ENCODE peak calls at places on chromosomes 16 and 17, in nine cellular contexts. O is vagina; K is transverse colon; Q is uterus; C is PC-3; W is CD8-positive, alpha-beta T cell; A is A673; P is H9; I is pancreas. J is an unnamed sample. For H3K9me3, the result is how much of the 10 kb centered on the place peaks cover.

GRCh38 chr17:11874756-11875155 is 122.5 kb downstream of the ZNF18 start:
- DNase-seq in I (no peak), K (no peak), P (no peak), A (no peak), C (no peak), O (no peak), Q (no peak), W (no peak), J (no peak)

GRCh38 chr17:53631486-53631885 is 191.2 kb upstream of the KIF2B start:
- DNase-seq in O (no peak), C (no peak), P (no peak), K (no peak), A (no peak), Q (no peak), I (no peak), W (no peak), J (no peak)

GRCh38 chr16:9658157-9658556 is 524.1 kb downstream of the GRIN2A start:
- DNase-seq in O (no peak), W (no peak), I (no peak), P (no peak), Q (no peak), C (no peak), A (no peak), K (no peak), J (no peak)

GRCh38 chr16:29820271-29820701 is at the start of gene MVP:
- DNase-seq in A (peak), W (peak), O (no peak), C (peak), Q (peak), I (peak), K (peak), P (no peak), J (peak)

GRCh38 chr16:4293181-4293716 is 20.4 kb upstream of the TFAP4 start:
- DNase-seq in C (no peak), P (no peak), W (no peak), Q (no peak), A (no peak), K (no peak), O (no peak), I (no peak), J (no peak)

GRCh38 chr17:45428050-45428953 is 4.4 kb downstream of the ARHGAP27 start:
- DNase-seq in C (peak), Q (peak), O (no peak), I (peak), P (peak), A (peak), K (peak), W (peak), J (peak)

GRCh38 chr16:70695351-70696070 is 9.7 kb upstream of the MTSS2 start:
- DNase-seq in Q (no peak), P (no peak), O (no peak), A (no peak), K (peak), I (peak), C (peak), W (peak), J (peak)

GRCh38 chr16:8474576-8474975 is 115.7 kb downstream of the TMEM114 start:
- DNase-seq in K (no peak), Q (no peak), A (no peak), I (peak), W (no peak), C (no peak), P (no peak), O (no peak), J (no peak)

GRCh38 chr17:9121186-9121820 is 100.0 kb downstream of the NTN1 start:
- DNase-seq in Q (peak), W (no peak), O (no peak), I (no peak), K (no peak), P (no peak), A (no peak), C (no peak), J (peak)

GRCh38 chr17:9124554-9124935 is 103.2 kb downstream of the NTN1 start:
- DNase-seq in Q (no peak), A (no peak), C (no peak), K (no peak), W (no peak), P (no peak), O (no peak), I (no peak), J (peak)

GRCh38 chr17:9123594-9124553 is 102.6 kb downstream of the NTN1 start:
- DNase-seq in C (no peak), A (no peak), Q (no peak), W (no peak), O (no peak), P (no peak), K (no peak), I (no peak), J (peak)

GRCh38 chr17:9116861-9117568 is 95.7 kb downstream of the NTN1 start:
- DNase-seq in I (no peak), W (no peak), O (no peak), P (no peak), K (no peak), A (no peak), C (no peak), Q (no peak), J (peak)

DNA sequence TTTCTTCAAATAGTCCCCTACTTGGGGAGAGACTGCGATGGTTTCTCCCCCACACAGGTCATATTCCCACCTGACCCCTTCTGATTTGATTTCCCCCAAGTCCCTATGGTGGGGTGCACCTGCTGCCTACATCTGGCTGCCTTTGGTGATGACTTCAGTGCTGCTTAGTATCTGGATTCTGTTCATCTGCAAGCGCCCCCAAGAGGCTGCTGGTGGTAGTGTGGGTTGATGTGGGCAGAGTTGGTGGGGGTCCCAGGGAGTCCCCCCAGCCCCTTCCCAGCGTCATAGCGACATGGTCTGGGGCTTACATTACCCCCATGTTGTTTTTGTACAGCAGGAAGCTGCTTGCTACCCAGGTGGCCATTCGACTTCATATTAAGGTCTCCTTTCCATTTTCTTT is 99.2 kb downstream of the NTN1 start:
- DNase-seq in O (no peak), I (no peak), P (peak), Q (no peak), K (no peak), W (no peak), A (no peak), C (no peak), J (peak)
- TF ChIP-seq CTCF in O (no peak), I (no peak), P (peak), Q (peak), K (no peak), W (no peak), A (peak), C (peak), J (peak)

DNA sequence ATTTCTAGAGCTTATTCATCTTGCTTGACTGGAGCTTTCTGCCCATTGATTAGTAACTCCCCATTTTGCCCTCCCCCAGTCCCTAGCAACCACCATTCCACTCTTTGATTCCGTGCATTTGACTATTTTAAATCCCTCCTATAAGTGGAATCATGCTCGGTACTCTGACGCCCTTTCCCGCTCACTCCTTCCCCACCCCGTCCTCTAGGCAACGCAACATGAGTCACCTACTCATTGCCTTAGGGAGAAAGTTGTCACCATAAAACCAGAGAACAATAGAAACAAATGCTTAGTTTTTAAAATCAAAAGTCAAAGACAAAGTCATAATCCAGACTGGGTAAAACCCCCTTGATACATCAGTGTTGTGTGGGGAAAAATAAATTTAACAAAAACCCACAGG is 45.5 kb upstream of the RBBP6 start:
- DNase-seq in I (no peak), C (peak), A (peak), Q (no peak), O (no peak), W (no peak), K (no peak), P (no peak), J (peak)
- H3K27ac ChIP-seq in I (no peak), C (no peak), A (no peak), Q (no peak), O (no peak), W (no peak), K (no peak), P (no peak), J (no peak)

DNA sequence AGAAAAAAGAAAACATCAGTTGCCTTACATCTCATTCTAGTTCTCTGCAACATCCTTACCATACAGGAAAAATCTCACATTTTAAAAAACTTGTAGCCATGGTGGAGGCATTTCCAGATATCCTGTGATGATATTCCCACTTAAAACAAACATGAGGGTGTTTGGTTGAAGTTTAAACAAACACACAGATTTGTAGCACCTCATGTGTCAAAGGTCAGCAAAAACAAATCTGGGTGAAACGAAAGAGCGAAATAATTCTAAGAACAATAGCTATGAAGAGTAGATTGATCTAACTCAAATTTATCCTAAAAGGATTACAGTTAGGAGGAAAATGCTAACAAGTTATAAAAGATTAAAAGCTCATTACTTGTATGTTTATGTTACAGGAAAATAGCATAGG is 83.1 kb upstream of the IRX5 start:
- DNase-seq in A (no peak), K (no peak), C (no peak), P (no peak), Q (no peak), W (no peak), I (no peak), O (no peak), J (no peak)
- H3K9me3 ChIP-seq in A (under half), K (under half), C (under half), P (under half), Q (under half), W (under half), I (under half), O (under half), J (under half)

GRCh38 chr17:31452561-31453110 is 61.2 kb downstream of the RAB11FIP4 start:
- DNase-seq in Q (no peak), O (no peak), P (no peak), A (no peak), W (no peak), K (no peak), C (no peak), I (no peak), J (no peak)
- TF ChIP-seq CTCF in Q (no peak), O (no peak), P (no peak), A (no peak), W (no peak), K (no peak), C (no peak), I (no peak), J (no peak)

GRCh38 chr17:77373298-77374169 is 232.8 kb downstream of the SEC14L1 start:
- DNase-seq in O (no peak), W (no peak), A (peak), Q (peak), K (peak), I (peak), C (no peak), P (peak), J (peak)
- H3K27ac ChIP-seq in O (peak), W (peak), A (peak), Q (peak), K (peak), I (peak), C (no peak), P (no peak), J (peak)

DNA sequence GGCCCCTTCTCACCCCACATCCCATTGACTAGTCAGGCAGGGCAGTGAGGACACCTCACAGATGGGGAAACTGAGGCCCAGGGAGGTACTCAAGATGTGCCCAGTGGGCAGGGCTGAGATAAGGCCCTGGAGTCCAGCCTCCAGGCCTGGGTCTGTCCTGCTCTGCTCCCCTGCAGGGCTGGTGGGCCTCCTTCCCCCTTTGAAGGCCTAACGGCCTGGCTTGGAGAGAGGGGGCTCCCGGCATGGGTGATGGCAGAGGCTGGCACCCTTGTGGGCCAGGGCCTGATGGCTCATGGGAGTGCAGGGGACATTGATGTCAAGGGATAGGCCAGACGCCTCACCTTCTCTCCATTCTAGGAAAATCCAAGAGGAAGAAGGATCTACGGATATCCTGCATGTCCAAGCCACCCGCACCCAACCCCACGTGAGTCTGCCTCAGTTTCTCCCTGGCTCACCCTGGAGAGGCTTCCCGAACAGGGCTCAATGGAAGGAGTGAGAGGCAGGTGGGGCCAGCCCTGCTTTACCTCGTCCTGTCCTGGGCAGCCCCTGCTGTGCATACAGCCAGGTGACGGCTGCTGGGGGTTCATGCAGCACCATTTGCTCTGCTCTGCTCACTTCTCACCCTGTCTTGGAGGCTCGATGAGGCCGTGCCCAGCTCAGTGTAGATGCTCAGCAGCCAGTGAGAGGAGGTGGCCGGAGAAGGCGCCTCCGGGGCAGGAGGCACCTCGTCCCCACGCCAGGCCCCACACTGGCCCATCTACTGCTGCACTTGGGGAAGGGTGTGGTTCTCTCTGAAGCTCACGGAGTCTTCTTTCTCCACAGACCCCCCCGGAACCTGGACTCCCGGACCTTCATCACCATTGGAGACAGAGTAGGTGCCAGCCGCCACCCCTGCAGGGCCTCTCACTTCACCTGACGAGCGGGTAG is 13.8 kb downstream of the MAP2K3 start:
- DNase-seq in C (no peak), Q (no peak), I (peak), O (no peak), K (no peak), P (no peak), A (no peak), W (no peak), J (peak)
- H3K9me3 ChIP-seq in C (under half), Q (under half), I (under half), O (under half), K (under half), P (under half), A (under half), W (under half), J (under half)

DNA sequence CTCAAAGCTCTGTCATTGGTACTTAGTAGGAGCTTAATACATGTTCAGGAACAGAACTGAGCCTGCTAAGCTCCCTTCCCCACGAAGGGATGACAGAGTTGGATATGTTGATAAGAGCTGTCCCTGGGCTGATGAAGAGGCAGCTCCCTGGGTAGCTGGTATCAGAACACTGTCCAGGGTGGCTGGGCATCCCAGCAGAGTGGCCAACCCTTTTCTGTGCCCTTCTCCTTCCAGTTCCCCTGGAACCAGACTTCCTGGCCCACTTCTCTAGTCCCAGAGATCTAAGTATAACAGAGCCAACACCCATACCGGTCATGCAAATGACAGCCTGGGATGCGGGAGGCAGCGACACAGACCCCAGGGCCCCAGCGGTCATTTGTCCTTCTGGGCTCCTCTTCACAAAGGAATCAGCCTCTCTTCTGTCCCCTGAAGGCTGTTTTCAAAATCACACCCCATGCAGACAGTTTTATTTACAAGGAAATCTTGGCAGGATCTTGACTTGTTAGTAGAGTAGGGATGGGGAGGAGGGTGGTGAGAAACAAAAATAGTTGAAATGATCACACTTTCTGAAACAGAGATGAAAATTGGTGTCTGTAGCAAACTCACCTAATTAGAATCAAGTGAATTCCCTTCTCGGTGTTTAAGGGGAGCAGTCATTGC is 1.4 kb upstream of the RHBDL3 start:
- DNase-seq in P (no peak), W (no peak), K (no peak), O (no peak), Q (no peak), C (no peak), A (no peak), I (no peak), J (no peak)
- TF ChIP-seq CTCF in P (peak), W (no peak), K (no peak), O (no peak), Q (peak), C (no peak), A (no peak), I (no peak), J (no peak)

GRCh38 chr16:65769776-65770438 is 596.6 kb upstream of the CDH5 start:
- DNase-seq in P (no peak), W (no peak), O (no peak), Q (no peak), K (no peak), I (no peak), C (peak), A (no peak), J (no peak)

GRCh38 chr16:65767125-65767524 is 599.4 kb upstream of the CDH5 start:
- DNase-seq in I (no peak), P (no peak), Q (no peak), A (no peak), O (no peak), W (no peak), K (no peak), C (no peak), J (no peak)

GRCh38 chr16:65770752-65771151 is 595.7 kb upstream of the CDH5 start:
- DNase-seq in O (no peak), Q (no peak), A (no peak), I (no peak), P (no peak), W (no peak), C (no peak), K (no peak), J (no peak)

GRCh38 chr16:65771707-65772106 is 594.8 kb upstream of the CDH5 start:
- DNase-seq in C (peak), W (no peak), K (no peak), Q (no peak), I (no peak), O (no peak), P (no peak), A (no peak), J (no peak)

DNA sequence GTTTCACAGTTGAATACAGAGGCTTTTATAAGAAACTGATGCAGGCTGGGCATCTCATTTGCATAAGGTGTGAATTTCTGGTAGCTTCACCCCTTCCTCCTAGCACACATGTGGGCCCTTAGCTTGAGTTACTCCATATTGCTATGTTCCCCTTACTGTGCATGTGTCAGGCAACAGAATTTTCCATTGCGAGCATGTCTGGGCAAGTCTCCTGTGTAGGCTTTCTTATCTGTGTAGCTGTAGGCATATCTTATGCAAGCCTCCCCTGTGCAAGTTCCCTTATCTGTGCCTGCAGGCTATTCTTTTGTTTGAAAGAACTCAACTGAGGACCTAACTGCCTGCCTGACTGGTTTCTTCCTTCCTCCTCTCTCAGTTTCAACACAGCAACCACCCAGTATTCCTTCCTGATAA is 597.4 kb upstream of the CDH5 start:
- DNase-seq in W (no peak), O (no peak), K (no peak), P (no peak), Q (no peak), I (no peak), A (peak), C (no peak), J (no peak)
- H3K27ac ChIP-seq in W (no peak), O (no peak), K (no peak), P (no peak), Q (no peak), I (no peak), A (no peak), C (no peak), J (no peak)

DNA sequence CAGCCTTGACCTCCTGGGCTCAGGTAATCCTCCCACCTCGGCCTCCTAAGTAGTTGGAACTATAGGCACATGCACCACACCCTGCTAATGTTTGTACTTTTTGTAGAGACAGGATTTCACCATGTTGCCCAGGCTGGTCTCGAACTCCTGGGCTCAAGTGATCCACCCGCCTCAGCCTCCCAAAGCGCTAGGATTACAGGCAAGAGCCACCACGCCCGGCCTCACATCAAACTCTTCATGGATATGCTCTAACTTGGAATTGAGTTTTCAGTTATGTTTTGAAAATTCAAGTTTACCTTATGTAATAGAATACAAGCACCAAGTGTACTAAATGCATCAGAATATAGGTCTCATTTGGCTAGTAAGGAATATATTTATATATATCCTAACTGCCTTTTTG is 119.6 kb downstream of the BRIP1 start:
- DNase-seq in W (no peak), O (no peak), Q (no peak), C (no peak), I (no peak), A (no peak), P (no peak), K (no peak), J (no peak)
- H3K9me3 ChIP-seq in W (under half), O (under half), Q (under half), C (under half), I (under half), A (under half), P (under half), K (under half), J (under half)

GRCh38 chr17:68613739-68614298 is 12.7 kb upstream of the FAM20A start:
- DNase-seq in K (no peak), C (peak), A (peak), O (no peak), Q (peak), I (no peak), P (peak), W (no peak), J (no peak)
- TF ChIP-seq CTCF in K (no peak), C (peak), A (peak), O (peak), Q (peak), I (peak), P (peak), W (no peak), J (peak)